ENCODE peak calls at places on chromosomes 16 and 17, in seven cellular contexts. K, H, C, E, X, Y and W are unnamed samples.

GRCh38 chr17:41724476-41725030 is 9.9 kb downstream of the HAP1 start:
- DNase-seq in H (no peak), E (no peak), C (no peak), K (no peak), Y (no peak), X (no peak), W (no peak)

GRCh38 chr17:49890077-49890821 is 42.4 kb upstream of the TAC4 start:
- DNase-seq in H (no peak), C (no peak), K (no peak), E (peak), X (peak), Y (no peak), W (no peak)

GRCh38 chr17:79940381-79941087 is 95.1 kb downstream of the TBC1D16 start:
- DNase-seq in H (no peak), Y (no peak), C (no peak), E (no peak), X (peak), K (no peak), W (no peak)

GRCh38 chr17:31499771-31500554 is 108.5 kb downstream of the RAB11FIP4 start:
- DNase-seq in K (no peak), H (no peak), X (peak), C (no peak), E (peak), Y (no peak), W (peak)

GRCh38 chr17:31517524-31517923 is 126.0 kb downstream of the RAB11FIP4 start:
- DNase-seq in C (no peak), H (no peak), X (no peak), K (no peak), Y (no peak), E (peak), W (no peak)

GRCh38 chr16:50273888-50274770 is 7.8 kb downstream of the ADCY7 start:
- DNase-seq in Y (no peak), E (no peak), X (no peak), H (peak), C (peak), K (peak), W (no peak)

GRCh38 chr16:66906916-66907836 is 11.5 kb downstream of the CDH16 start:
- DNase-seq in E (no peak), C (no peak), X (no peak), K (no peak), H (no peak), Y (no peak), W (no peak)

GRCh38 chr17:48478224-48479013 is 48.4 kb upstream of the SKAP1 start:
- DNase-seq in E (no peak), Y (no peak), K (peak), H (no peak), X (no peak), C (no peak), W (no peak)

GRCh38 chr17:21001813-21002221 is 41.0 kb downstream of the USP22 start:
- DNase-seq in Y (no peak), K (no peak), H (no peak), E (no peak), C (no peak), X (peak), W (peak)

GRCh38 chr16:69106491-69107291 is 1.2 kb downstream of the HAS3 start:
- DNase-seq in H (no peak), K (no peak), X (no peak), C (no peak), Y (no peak), E (peak), W (no peak)

GRCh38 chr17:13635951-13636350 is 34.2 kb upstream of the HS3ST3A1 start:
- DNase-seq in K (no peak), X (no peak), C (no peak), E (peak), H (no peak), Y (no peak), W (no peak)

GRCh38 chr16:88566158-88566557 is 4.0 kb upstream of the ZC3H18 start:
- DNase-seq in K (no peak), E (peak), H (no peak), X (no peak), C (peak), Y (no peak), W (no peak)

GRCh38 chr17:21573961-21574610 is 118.2 kb upstream of the KCNJ18 start:
- DNase-seq in K (peak), C (no peak), Y (peak), H (no peak), E (no peak), X (peak), W (peak)

GRCh38 chr17:2419526-2419925 is 18.7 kb upstream of the MNT start:
- DNase-seq in Y (no peak), K (no peak), C (no peak), H (no peak), X (no peak), E (no peak), W (no peak)

GRCh38 chr17:38591759-38592241 is 14.0 kb downstream of the SRCIN1 start:
- DNase-seq in H (no peak), X (no peak), E (no peak), Y (no peak), C (no peak), K (peak), W (no peak)

GRCh38 chr16:84032458-84033178 is 10.0 kb downstream of the SLC38A8 start:
- DNase-seq in H (no peak), K (no peak), Y (no peak), E (peak), C (no peak), X (no peak), W (no peak)

GRCh38 chr17:50346313-50347086 is 574 bp downstream of the XYLT2 start:
- DNase-seq in Y (peak), H (no peak), E (peak), X (peak), K (no peak), C (peak), W (peak)

GRCh38 chr16:46871587-46871986 is 12.6 kb upstream of the GPT2 start:
- DNase-seq in X (no peak), C (no peak), E (no peak), H (no peak), Y (no peak), K (no peak), W (no peak)

GRCh38 chr16:83701494-83701893 is 106.3 kb upstream of the HSBP1 start:
- DNase-seq in H (no peak), C (no peak), K (peak), E (peak), X (peak), Y (no peak), W (no peak)

GRCh38 chr16:48497932-48498760 is 111.8 kb downstream of the N4BP1 start:
- DNase-seq in E (no peak), H (no peak), Y (no peak), K (no peak), X (no peak), C (no peak), W (no peak)

GRCh38 chr16:58418026-58418425 is 25.8 kb downstream of the GINS3 start:
- DNase-seq in C (no peak), K (no peak), Y (no peak), E (no peak), X (no peak), H (no peak), W (no peak)

GRCh38 chr16:819336-819735 is 18.8 kb upstream of the GNG13 start:
- DNase-seq in E (no peak), C (no peak), H (no peak), X (no peak), K (peak), Y (no peak), W (no peak)

GRCh38 chr17:79951361-79952264 is 84.1 kb downstream of the TBC1D16 start:
- DNase-seq in H (no peak), X (no peak), K (no peak), C (no peak), Y (no peak), E (peak), W (peak)

GRCh38 chr16:56247808-56248207 is 56.5 kb downstream of the GNAO1 start:
- DNase-seq in E (no peak), K (no peak), H (no peak), X (no peak), C (no peak), Y (no peak), W (no peak)

GRCh38 chr17:21034350-21035235 is 8.2 kb downstream of the USP22 start:
- DNase-seq in C (no peak), H (no peak), E (peak), Y (no peak), X (peak), K (peak), W (peak)

GRCh38 chr17:49018116-49018612 is 21.0 kb downstream of the IGF2BP1 start:
- DNase-seq in X (no peak), Y (no peak), C (no peak), E (no peak), H (no peak), K (no peak), W (no peak)

GRCh38 chr16:80936410-80936809 is 70.3 kb downstream of the CMC2 start:
- DNase-seq in E (no peak), Y (no peak), K (no peak), C (no peak), X (no peak), H (no peak), W (no peak)

GRCh38 chr17:76567634-76568432 is 17.8 kb downstream of the ST6GALNAC2 start:
- DNase-seq in H (no peak), E (peak), Y (no peak), X (no peak), C (no peak), K (no peak), W (no peak)

GRCh38 chr16:48542020-48542473 is 67.9 kb downstream of the N4BP1 start:
- DNase-seq in H (no peak), K (no peak), C (no peak), Y (peak), X (peak), E (peak), W (peak)

GRCh38 chr16:1530883-1531637 is 2.4 kb upstream of the TMEM204 start:
- DNase-seq in K (no peak), X (peak), C (no peak), Y (no peak), E (no peak), H (no peak), W (no peak)